ENCODE peak calls at places on chromosomes 6 and 20, in four cellular contexts. C, R, Q and P are unnamed samples.
A peak's percentile ranks its signal among the peaks of the same experiment; 100 is the strongest.

GRCh38 chr6:140782941-140783340 is 1349.8 kb upstream of the GJE1 start:
- DNase-seq in C (no peak), R (no peak), Q (peak; percentile 32), P (no peak)

GRCh38 chr6:67814262-67814661 is 820.8 kb upstream of the ADGRB3 start:
- DNase-seq in C (no peak), R (no peak), Q (no peak), P (no peak)

GRCh38 chr6:100404051-100404450 is 60.7 kb downstream of the SIM1 start:
- DNase-seq in C (no peak), R (no peak), Q (no peak), P (no peak)

GRCh38 chr6:112437053-112437452 is 89.9 kb downstream of the RFPL4B start:
- DNase-seq in C (no peak), R (no peak), Q (no peak), P (no peak)

GRCh38 chr20:62735331-62735821 is 26.7 kb downstream of the NTSR1 start:
- DNase-seq in C (peak; percentile 7), R (no peak), Q (no peak), P (peak; percentile 36)

GRCh38 chr6:147204060-147204785 is at the start of gene STXBP5:
- DNase-seq in C (peak; percentile 47), R (peak; percentile 63), Q (peak; percentile 51), P (peak; percentile 44)

GRCh38 chr6:47200536-47201334 is 109.0 kb downstream of the TNFRSF21 start:
- DNase-seq in C (no peak), R (no peak), Q (no peak), P (no peak)

GRCh38 chr6:15874821-15875220 is 212.0 kb upstream of the DTNBP1 start:
- DNase-seq in C (no peak), R (no peak), Q (peak; percentile 59), P (no peak)

GRCh38 chr6:79082304-79082703 is 4.2 kb upstream of the PHIP start:
- DNase-seq in C (no peak), R (no peak), Q (no peak), P (no peak)

GRCh38 chr6:100281471-100281878 is 183.2 kb downstream of the SIM1 start:
- DNase-seq in C (no peak), R (no peak), Q (peak; percentile 23), P (no peak)

GRCh38 chr6:157989541-157990289 is 8.1 kb downstream of the SYNJ2 start:
- DNase-seq in C (peak; percentile 60), R (peak; percentile 89), Q (peak; percentile 35), P (peak; percentile 44)

GRCh38 chr6:31588871-31589650 is 3.0 kb downstream of the LST1 start:
- DNase-seq in C (no peak), R (no peak), Q (no peak), P (no peak)

GRCh38 chr6:125974214-125974866 is 12.0 kb upstream of the TRMT11 start:
- DNase-seq in C (no peak), R (no peak), Q (peak; percentile 83), P (no peak)

GRCh38 chr20:10137533-10137932 is 81.1 kb upstream of the SNAP25 start:
- DNase-seq in C (no peak), R (no peak), Q (no peak), P (no peak)

GRCh38 chr6:36430351-36430750 is 12.3 kb downstream of the PXT1 start:
- DNase-seq in C (no peak), R (no peak), Q (peak; percentile 41), P (no peak)

GRCh38 chr6:36426622-36427021 is 16.0 kb downstream of the PXT1 start:
- DNase-seq in C (no peak), R (no peak), Q (no peak), P (no peak)

GRCh38 chr6:36427781-36428345 is 14.8 kb downstream of the PXT1 start:
- DNase-seq in C (no peak), R (no peak), Q (peak; percentile 68), P (no peak)

GRCh38 chr6:36431197-36431596 is 11.5 kb downstream of the PXT1 start:
- DNase-seq in C (no peak), R (no peak), Q (no peak), P (no peak)

DNA sequence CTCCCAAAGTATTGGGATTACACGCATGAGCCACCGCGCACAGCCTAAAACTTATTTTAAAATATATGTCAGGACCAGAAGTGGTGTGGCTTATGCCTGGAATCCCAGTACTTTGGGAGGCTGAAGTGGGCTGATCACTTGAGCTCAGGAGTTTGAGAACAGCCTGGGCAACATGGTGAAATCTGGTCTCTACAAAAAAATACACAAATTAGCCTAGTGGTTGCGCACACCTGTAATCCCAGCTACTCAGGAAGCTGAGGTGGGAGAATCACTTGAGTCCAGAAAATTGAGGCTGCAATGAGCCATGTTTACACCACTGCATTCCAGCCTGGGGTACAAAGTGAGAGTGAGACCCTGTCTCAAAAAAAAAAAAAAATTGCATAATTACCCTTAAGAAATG is 13.7 kb downstream of the PXT1 start:
- DNase-seq in C (no peak), R (no peak), Q (no peak), P (no peak)
- TF ChIP-seq CTCF in C (no peak), R (no peak), Q (no peak), P (no peak)

GRCh38 chr6:95837890-95838289 is 177.9 kb upstream of the FUT9 start:
- DNase-seq in C (no peak), R (no peak), Q (no peak), P (no peak)

GRCh38 chr6:95846652-95847051 is 169.1 kb upstream of the FUT9 start:
- DNase-seq in C (no peak), R (no peak), Q (no peak), P (no peak)

GRCh38 chr6:95847061-95847460 is 168.7 kb upstream of the FUT9 start:
- DNase-seq in C (no peak), R (no peak), Q (no peak), P (no peak)

DNA sequence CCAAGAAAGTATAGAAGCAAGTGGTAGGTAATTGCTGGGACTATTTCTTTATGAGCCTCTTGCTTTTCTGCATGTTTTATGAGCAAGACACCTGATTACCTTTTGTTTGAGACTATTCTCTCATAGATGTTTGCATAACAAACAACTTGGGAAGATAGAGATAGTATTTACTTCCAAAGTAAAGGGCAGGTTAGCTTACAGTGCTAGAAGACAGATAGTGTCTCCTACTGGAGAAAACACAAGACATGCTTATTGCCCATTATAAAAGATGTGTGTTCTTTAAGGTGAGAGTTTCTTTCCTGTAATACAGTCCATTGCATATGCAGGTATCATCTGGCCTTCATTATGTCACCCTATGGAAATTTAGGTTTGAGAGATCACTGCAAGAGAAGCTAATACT is 174.2 kb upstream of the FUT9 start:
- DNase-seq in C (no peak), R (no peak), Q (no peak), P (no peak)
- TF ChIP-seq CTCF in C (no peak), R (no peak), Q (no peak), P (no peak)

GRCh38 chr6:127188752-127189151 is 70.3 kb downstream of the RSPO3 start:
- DNase-seq in C (no peak), R (no peak), Q (no peak), P (no peak)

GRCh38 chr6:127192911-127193503 is 73.7 kb upstream of the RNF146 start:
- DNase-seq in C (no peak), R (no peak), Q (peak; percentile 83), P (no peak)

GRCh38 chr6:127191716-127192115 is 73.2 kb downstream of the RSPO3 start:
- DNase-seq in C (no peak), R (no peak), Q (peak; percentile 45), P (no peak)

GRCh38 chr6:127186889-127187288 is 68.4 kb downstream of the RSPO3 start:
- DNase-seq in C (no peak), R (peak; percentile 64), Q (no peak), P (peak; percentile 82)

GRCh38 chr6:127190552-127190951 is 72.1 kb downstream of the RSPO3 start:
- DNase-seq in C (no peak), R (no peak), Q (peak; percentile 85), P (peak; percentile 3)
- TF ChIP-seq CTCF in C (no peak), R (no peak), Q (peak; percentile 73), P (peak; percentile 36)

DNA sequence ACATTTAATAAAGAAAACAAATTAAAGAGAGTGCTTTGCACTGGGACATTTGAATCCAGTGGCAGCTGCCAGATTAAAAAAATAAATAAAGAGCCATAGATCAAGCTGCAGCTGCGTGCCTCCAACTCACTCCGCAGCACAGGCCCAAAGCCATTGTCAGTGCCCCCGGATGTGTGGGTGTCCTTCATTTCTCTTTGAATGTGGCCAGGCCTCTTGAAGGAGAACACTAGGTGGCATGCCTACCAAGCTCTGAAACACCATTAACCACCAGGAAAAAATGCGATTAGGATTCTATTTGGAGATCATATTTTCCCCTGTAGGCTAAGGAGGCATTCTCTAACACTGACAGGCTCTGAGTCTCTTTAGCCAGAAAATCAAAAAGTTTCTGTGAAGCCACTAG is 549.8 kb downstream of the PRKN start:
- DNase-seq in C (no peak), R (no peak), Q (peak; percentile 59), P (no peak)
- TF ChIP-seq CTCF in C (no peak), R (no peak), Q (peak; percentile 59), P (no peak)

DNA sequence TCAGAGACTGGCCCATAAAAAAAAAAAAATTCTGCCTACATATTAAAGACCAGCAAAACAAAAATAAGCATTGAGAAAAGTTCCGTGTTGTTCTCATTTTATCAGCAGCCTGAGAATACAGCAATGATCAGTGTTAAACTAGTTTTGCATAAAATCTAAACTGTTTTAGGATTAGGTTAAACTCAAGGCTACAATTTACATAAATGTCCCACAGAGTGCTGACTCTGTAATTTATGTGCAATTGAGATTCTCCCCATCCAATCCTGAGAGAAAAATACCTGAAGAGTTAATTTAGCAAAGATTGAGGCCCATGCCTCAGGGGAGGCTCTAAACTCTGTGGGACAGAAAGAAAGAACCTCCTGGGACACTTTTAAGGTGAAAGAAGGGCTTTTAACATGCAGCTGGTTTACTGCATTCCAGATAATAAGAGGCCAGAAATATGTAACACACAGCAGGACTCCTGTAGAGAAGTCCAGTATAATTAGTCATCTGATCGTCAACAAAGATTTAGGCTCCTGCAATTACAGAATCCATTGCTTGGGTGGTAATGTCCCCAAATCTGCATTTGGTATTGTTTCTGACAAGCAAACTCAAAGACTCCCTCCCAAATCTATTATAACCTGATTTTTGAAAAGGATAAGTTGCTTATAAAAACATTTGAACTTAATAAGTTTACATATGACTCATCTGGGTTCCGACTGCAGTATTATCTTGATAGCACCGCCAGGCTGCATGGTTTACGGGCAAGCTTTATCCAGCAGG is 397.1 kb upstream of the ARID1B start:
- DNase-seq in C (no peak), R (no peak), Q (peak; percentile 76), P (no peak)
- TF ChIP-seq CTCF in C (no peak), R (no peak), Q (peak; percentile 26), P (no peak)